ENCODE peak calls at places on chromosomes 6 and 20, in four cellular contexts. One of them, this sample, is unnamed.
A peak's percentile ranks its signal among the peaks of the same experiment; 100 is the strongest.

GRCh38 chr20:12414446-12415274 is 497.0 kb downstream of the BTBD3 start:
- DNase-seq in mesenchymal stem cell: no peak
- DNase-seq in WERI-Rb-1: no peak
- DNase-seq in breast epithelium: no peak
- DNase-seq in this sample: peak; percentile 43

GRCh38 chr6:138545621-138545980 is 46.3 kb upstream of the NHSL1 start:
- DNase-seq in mesenchymal stem cell: peak; percentile 51
- DNase-seq in WERI-Rb-1: no peak
- DNase-seq in breast epithelium: no peak
- DNase-seq in this sample: peak; percentile 70

GRCh38 chr6:79586548-79586947 is 44.6 kb upstream of the SH3BGRL2 start:
- DNase-seq in WERI-Rb-1: peak; percentile 24
- DNase-seq in breast epithelium: no peak
- DNase-seq in mesenchymal stem cell: peak; percentile 65
- DNase-seq in this sample: no peak

GRCh38 chr20:62636446-62636845 is 5.9 kb upstream of the SLCO4A1 start:
- DNase-seq in mesenchymal stem cell: no peak
- DNase-seq in WERI-Rb-1: peak; percentile 86
- DNase-seq in breast epithelium: no peak
- DNase-seq in this sample: peak; percentile 52

GRCh38 chr6:1200706-1201105 is 111.2 kb upstream of the FOXQ1 start:
- DNase-seq in breast epithelium: no peak
- DNase-seq in WERI-Rb-1: no peak
- DNase-seq in mesenchymal stem cell: peak; percentile 29
- DNase-seq in this sample: peak; percentile 1

GRCh38 chr6:28587011-28587745 is 61.5 kb downstream of the GPX5 start:
- DNase-seq in WERI-Rb-1: peak; percentile 96
- DNase-seq in mesenchymal stem cell: peak; percentile 14
- DNase-seq in breast epithelium: peak; percentile 62
- DNase-seq in this sample: peak; percentile 24

GRCh38 chr6:68572525-68572924 is 62.6 kb upstream of the ADGRB3 start:
- DNase-seq in breast epithelium: no peak
- DNase-seq in WERI-Rb-1: peak; percentile 71
- DNase-seq in mesenchymal stem cell: peak; percentile 6
- DNase-seq in this sample: peak; percentile 33

GRCh38 chr6:28258877-28259777 is at the start of gene NKAPL:
- DNase-seq in mesenchymal stem cell: no peak
- DNase-seq in breast epithelium: peak; percentile 61
- DNase-seq in WERI-Rb-1: no peak
- DNase-seq in this sample: no peak

GRCh38 chr6:89282749-89283148 is 32.4 kb downstream of the GABRR2 start:
- DNase-seq in breast epithelium: no peak
- DNase-seq in WERI-Rb-1: no peak
- DNase-seq in mesenchymal stem cell: no peak
- DNase-seq in this sample: no peak

GRCh38 chr6:132764370-132764769 is 6.7 kb upstream of the VNN2 start:
- DNase-seq in mesenchymal stem cell: peak; percentile 49
- DNase-seq in WERI-Rb-1: no peak
- DNase-seq in breast epithelium: no peak
- DNase-seq in this sample: no peak

GRCh38 chr20:4091332-4092135 is 76.2 kb upstream of the RNF24 start:
- DNase-seq in WERI-Rb-1: peak; percentile 65
- DNase-seq in mesenchymal stem cell: peak; percentile 98
- DNase-seq in breast epithelium: peak; percentile 44
- DNase-seq in this sample: peak; percentile 57

GRCh38 chr20:47432251-47433210 is 69.2 kb upstream of the NCOA3 start:
- DNase-seq in WERI-Rb-1: no peak
- DNase-seq in mesenchymal stem cell: no peak
- DNase-seq in breast epithelium: no peak
- DNase-seq in this sample: no peak

GRCh38 chr20:45036044-45036755 is 64.7 kb downstream of the KCNS1 start:
- DNase-seq in mesenchymal stem cell: peak; percentile 75
- DNase-seq in WERI-Rb-1: no peak
- DNase-seq in breast epithelium: no peak
- DNase-seq in this sample: no peak

GRCh38 chr6:39188577-39188976 is 40.7 kb downstream of the KCNK5 start:
- DNase-seq in mesenchymal stem cell: no peak
- DNase-seq in breast epithelium: no peak
- DNase-seq in WERI-Rb-1: no peak
- DNase-seq in this sample: no peak

GRCh38 chr6:30206799-30207618 is 6.2 kb downstream of the TRIM26 start:
- DNase-seq in breast epithelium: peak; percentile 64
- DNase-seq in mesenchymal stem cell: peak; percentile 30
- DNase-seq in WERI-Rb-1: peak; percentile 48
- DNase-seq in this sample: peak; percentile 35

GRCh38 chr20:25061821-25062530 is 4.0 kb upstream of the ACSS1 start:
- DNase-seq in mesenchymal stem cell: no peak
- DNase-seq in WERI-Rb-1: no peak
- DNase-seq in breast epithelium: no peak
- DNase-seq in this sample: no peak

GRCh38 chr6:30889921-30890645 is 5.8 kb downstream of the DDR1 start:
- DNase-seq in WERI-Rb-1: no peak
- DNase-seq in breast epithelium: peak; percentile 68
- DNase-seq in mesenchymal stem cell: no peak
- DNase-seq in this sample: peak; percentile 88

GRCh38 chr6:145372671-145373123 is 362.6 kb downstream of the EPM2A start:
- DNase-seq in WERI-Rb-1: no peak
- DNase-seq in mesenchymal stem cell: peak; percentile 30
- DNase-seq in breast epithelium: no peak
- DNase-seq in this sample: no peak

GRCh38 chr6:44472250-44472945 is 84.9 kb downstream of the CDC5L start:
- DNase-seq in mesenchymal stem cell: no peak
- DNase-seq in breast epithelium: no peak
- DNase-seq in WERI-Rb-1: no peak
- DNase-seq in this sample: no peak

GRCh38 chr20:20593447-20594170 is 118.8 kb downstream of the RALGAPA2 start:
- DNase-seq in WERI-Rb-1: peak; percentile 85
- DNase-seq in mesenchymal stem cell: peak; percentile 75
- DNase-seq in breast epithelium: no peak
- DNase-seq in this sample: peak; percentile 88

GRCh38 chr6:71478834-71479541 is 190.4 kb downstream of the OGFRL1 start:
- DNase-seq in mesenchymal stem cell: peak; percentile 74
- DNase-seq in WERI-Rb-1: no peak
- DNase-seq in breast epithelium: no peak
- DNase-seq in this sample: no peak

GRCh38 chr20:20404546-20405092 is 36.7 kb downstream of the INSM1 start:
- DNase-seq in WERI-Rb-1: no peak
- DNase-seq in mesenchymal stem cell: no peak
- DNase-seq in breast epithelium: no peak
- DNase-seq in this sample: no peak

GRCh38 chr6:128731249-128732165 is 151.4 kb upstream of the LAMA2 start:
- DNase-seq in mesenchymal stem cell: peak; percentile 63
- DNase-seq in breast epithelium: no peak
- DNase-seq in WERI-Rb-1: peak; percentile 11
- DNase-seq in this sample: peak; percentile 72

GRCh38 chr6:80182291-80182690 is 75.8 kb downstream of the BCKDHB start:
- DNase-seq in WERI-Rb-1: no peak
- DNase-seq in breast epithelium: no peak
- DNase-seq in mesenchymal stem cell: peak; percentile 54
- DNase-seq in this sample: no peak

GRCh38 chr6:105593056-105593455 is 190.2 kb upstream of the PREP start:
- DNase-seq in WERI-Rb-1: no peak
- DNase-seq in mesenchymal stem cell: peak; percentile 72
- DNase-seq in breast epithelium: no peak
- DNase-seq in this sample: no peak

GRCh38 chr6:90610291-90610670 is 23.4 kb upstream of the MAP3K7 start:
- DNase-seq in breast epithelium: no peak
- DNase-seq in mesenchymal stem cell: no peak
- DNase-seq in WERI-Rb-1: no peak
- DNase-seq in this sample: no peak

GRCh38 chr6:89692256-89692655 is 53.7 kb upstream of the LYRM2 start:
- DNase-seq in WERI-Rb-1: no peak
- DNase-seq in mesenchymal stem cell: no peak
- DNase-seq in breast epithelium: no peak
- DNase-seq in this sample: no peak

GRCh38 chr6:4772750-4773149 is 3.5 kb upstream of the CDYL start:
- DNase-seq in breast epithelium: no peak
- DNase-seq in WERI-Rb-1: no peak
- DNase-seq in mesenchymal stem cell: no peak
- DNase-seq in this sample: no peak

GRCh38 chr6:146287691-146288369 is 255.8 kb upstream of the RAB32 start:
- DNase-seq in WERI-Rb-1: no peak
- DNase-seq in breast epithelium: no peak
- DNase-seq in mesenchymal stem cell: peak; percentile 73
- DNase-seq in this sample: no peak

GRCh38 chr20:22684072-22684762 is 99.8 kb upstream of the FOXA2 start:
- DNase-seq in breast epithelium: peak; percentile 38
- DNase-seq in mesenchymal stem cell: peak; percentile 73
- DNase-seq in WERI-Rb-1: peak; percentile 52
- DNase-seq in this sample: peak; percentile 78

GRCh38 chr6:139623382-139623781 is 248.9 kb upstream of the CITED2 start:
- DNase-seq in mesenchymal stem cell: no peak
- DNase-seq in WERI-Rb-1: no peak
- DNase-seq in breast epithelium: no peak
- DNase-seq in this sample: no peak

GRCh38 chr20:17445561-17445960 is 85.6 kb downstream of the BFSP1 start:
- DNase-seq in breast epithelium: no peak
- DNase-seq in mesenchymal stem cell: no peak
- DNase-seq in WERI-Rb-1: no peak
- DNase-seq in this sample: no peak

GRCh38 chr6:134853111-134854055 is 96.5 kb downstream of the ALDH8A1 start:
- DNase-seq in breast epithelium: no peak
- DNase-seq in WERI-Rb-1: no peak
- DNase-seq in mesenchymal stem cell: no peak
- DNase-seq in this sample: no peak

DNA sequence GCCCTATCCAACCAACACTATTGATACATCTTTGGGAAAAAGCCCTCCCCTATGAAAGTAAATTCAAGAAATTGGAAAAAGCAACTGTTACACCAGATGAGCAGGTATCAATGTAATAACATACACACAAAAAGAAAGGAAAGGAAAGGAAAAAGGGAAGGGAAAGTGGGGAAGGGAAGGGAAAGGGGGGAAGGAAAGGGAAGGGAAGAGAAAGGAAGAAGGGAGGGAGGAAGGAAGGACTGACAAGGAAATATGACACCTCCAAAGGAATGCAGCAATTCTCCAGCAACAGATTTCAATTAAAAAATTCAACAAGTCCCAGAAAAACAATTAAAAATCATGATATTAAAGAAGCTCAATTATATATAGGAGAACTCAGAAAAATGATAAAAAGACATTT is 176.9 kb upstream of the OPRM1 start:
- DNase-seq in mesenchymal stem cell: no peak
- DNase-seq in breast epithelium: no peak
- DNase-seq in WERI-Rb-1: no peak
- DNase-seq in this sample: no peak
- H3K27ac ChIP-seq in mesenchymal stem cell: no peak overlapping the region
- H3K27ac ChIP-seq in breast epithelium: no peak overlapping the region
- H3K27ac ChIP-seq in WERI-Rb-1: no peak overlapping the region
- H3K27ac ChIP-seq in this sample: no peak overlapping the region

GRCh38 chr20:51500936-51501335 is 41.6 kb downstream of the NFATC2 start:
- DNase-seq in WERI-Rb-1: no peak
- DNase-seq in mesenchymal stem cell: no peak
- DNase-seq in breast epithelium: no peak
- DNase-seq in this sample: no peak
- H3K27ac ChIP-seq in WERI-Rb-1: no peak overlapping the region
- H3K27ac ChIP-seq in mesenchymal stem cell: no peak overlapping the region
- H3K27ac ChIP-seq in breast epithelium: no peak overlapping the region
- H3K27ac ChIP-seq in this sample: no peak overlapping the region

DNA sequence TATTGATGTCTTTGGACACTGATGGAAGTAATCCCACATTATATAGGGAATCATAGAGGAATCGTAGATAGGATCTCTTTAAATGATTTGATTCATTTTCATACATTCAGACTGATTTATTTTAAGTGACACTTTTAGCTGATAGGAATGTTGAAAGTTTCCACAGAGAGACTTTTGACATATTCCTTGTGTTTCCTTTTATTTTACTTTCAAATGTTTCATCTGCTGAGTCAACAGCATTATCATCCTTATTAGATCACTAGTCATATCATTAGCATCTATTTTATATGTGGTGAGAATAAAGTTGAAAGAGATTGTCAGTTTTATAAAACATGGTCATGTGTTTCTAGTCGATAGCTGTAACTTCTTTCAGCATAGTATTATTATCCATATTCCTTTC is 13.4 kb downstream of the DCBLD1 start:
- DNase-seq in breast epithelium: no peak
- DNase-seq in WERI-Rb-1: no peak
- DNase-seq in mesenchymal stem cell: peak; percentile 44
- DNase-seq in this sample: no peak
- H3K27ac ChIP-seq in breast epithelium: no peak overlapping the region
- H3K27ac ChIP-seq in WERI-Rb-1: no peak overlapping the region
- H3K27ac ChIP-seq in mesenchymal stem cell: no peak overlapping the region
- H3K27ac ChIP-seq in this sample: no peak overlapping the region

DNA sequence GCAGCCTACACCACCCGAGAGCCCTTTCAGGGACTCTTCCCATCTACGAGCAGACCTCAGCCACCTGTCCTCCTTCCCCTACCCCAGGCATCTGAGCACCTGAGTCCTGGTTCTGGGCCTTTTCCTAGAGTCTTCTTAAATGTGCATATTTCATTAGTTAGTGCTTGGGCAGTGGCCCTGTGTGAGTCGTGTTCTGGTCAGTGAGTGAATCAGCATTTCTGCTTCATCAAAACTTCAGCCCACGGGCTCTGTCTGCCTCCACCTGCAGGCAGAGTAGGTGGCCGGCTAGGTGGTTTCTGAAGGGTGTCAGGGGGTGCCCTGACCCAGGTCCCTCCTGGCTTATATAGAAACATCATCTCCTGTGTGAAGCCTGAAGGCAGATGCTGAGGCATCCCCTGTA is 13.9 kb downstream of the IP6K3 start:
- DNase-seq in breast epithelium: no peak
- DNase-seq in WERI-Rb-1: no peak
- DNase-seq in mesenchymal stem cell: no peak
- DNase-seq in this sample: no peak
- H3K27ac ChIP-seq in breast epithelium: peak overlapping the region; percentile 84
- H3K27ac ChIP-seq in WERI-Rb-1: peak overlapping the region; percentile 49
- H3K27ac ChIP-seq in mesenchymal stem cell: no peak overlapping the region
- H3K27ac ChIP-seq in this sample: no peak overlapping the region

This sample was measured in SJCRH30.